ENCODE peak calls at places on chromosomes 1 and 21, in five cellular contexts. One of them, this sample, is unnamed.

GRCh38 chr1:196933531-196934189 is 9.9 kb upstream of the CFHR2 start:
- DNase-seq in A549: no peak
- DNase-seq in osteocyte: no peak
- DNase-seq in Calu3: no peak
- DNase-seq in GM13977: no peak
- DNase-seq in this sample: no peak

GRCh38 chr1:3604468-3604974 is 6.8 kb downstream of the MEGF6 start:
- DNase-seq in Calu3: peak; percentile 28
- DNase-seq in osteocyte: no peak
- DNase-seq in GM13977: no peak
- DNase-seq in A549: no peak
- DNase-seq in this sample: no peak

GRCh38 chr1:85943526-85943925 is 213.0 kb downstream of the COL24A1 start:
- DNase-seq in osteocyte: no peak
- DNase-seq in GM13977: no peak
- DNase-seq in Calu3: no peak
- DNase-seq in A549: no peak
- DNase-seq in this sample: no peak

GRCh38 chr1:23543707-23544443 is 12.8 kb upstream of the E2F2 start:
- DNase-seq in osteocyte: no peak
- DNase-seq in Calu3: no peak
- DNase-seq in A549: no peak
- DNase-seq in GM13977: no peak
- DNase-seq in this sample: peak; percentile 78

GRCh38 chr1:216815239-216815955 is 92.2 kb upstream of the ESRRG start:
- DNase-seq in GM13977: no peak
- DNase-seq in osteocyte: no peak
- DNase-seq in A549: no peak
- DNase-seq in Calu3: no peak
- DNase-seq in this sample: peak; percentile 10

GRCh38 chr1:229381234-229381633 is 38.4 kb upstream of the CCSAP start:
- DNase-seq in A549: no peak
- DNase-seq in Calu3: no peak
- DNase-seq in GM13977: no peak
- DNase-seq in osteocyte: no peak
- DNase-seq in this sample: no peak

GRCh38 chr1:180507826-180508724 is 5.7 kb upstream of the ACBD6 start:
- DNase-seq in A549: no peak
- DNase-seq in Calu3: no peak
- DNase-seq in osteocyte: no peak
- DNase-seq in GM13977: peak; percentile 24
- DNase-seq in this sample: peak; percentile 51

GRCh38 chr1:160206421-160207117 is 1.4 kb downstream of the PEA15 start:
- DNase-seq in GM13977: peak; percentile 44
- DNase-seq in A549: peak; percentile 71
- DNase-seq in osteocyte: no peak
- DNase-seq in Calu3: peak; percentile 28
- DNase-seq in this sample: peak; percentile 59

GRCh38 chr1:48071513-48071912 is 74.3 kb upstream of the TRABD2B start:
- DNase-seq in Calu3: no peak
- DNase-seq in A549: no peak
- DNase-seq in osteocyte: no peak
- DNase-seq in GM13977: no peak
- DNase-seq in this sample: no peak

GRCh38 chr1:236688705-236689104 is 2.4 kb downstream of the ACTN2 start:
- DNase-seq in GM13977: no peak
- DNase-seq in osteocyte: no peak
- DNase-seq in Calu3: no peak
- DNase-seq in A549: no peak
- DNase-seq in this sample: no peak

GRCh38 chr1:40612345-40612831 is 53.1 kb downstream of the RIMS3 start:
- DNase-seq in GM13977: peak; percentile 84
- DNase-seq in Calu3: peak; percentile 71
- DNase-seq in A549: peak; percentile 54
- DNase-seq in osteocyte: peak; percentile 85
- DNase-seq in this sample: peak; percentile 72

GRCh38 chr1:165854101-165854845 is 26.9 kb downstream of the UCK2 start:
- DNase-seq in osteocyte: no peak
- DNase-seq in A549: peak; percentile 56
- DNase-seq in GM13977: no peak
- DNase-seq in Calu3: peak; percentile 68
- DNase-seq in this sample: peak; percentile 84

GRCh38 chr1:108878678-108879077 is 1.9 kb downstream of the GPSM2 start:
- DNase-seq in Calu3: no peak
- DNase-seq in A549: no peak
- DNase-seq in GM13977: no peak
- DNase-seq in osteocyte: no peak
- DNase-seq in this sample: no peak

GRCh38 chr1:85320371-85321131 is 44.1 kb upstream of the BCL10 start:
- DNase-seq in Calu3: no peak
- DNase-seq in osteocyte: no peak
- DNase-seq in A549: no peak
- DNase-seq in GM13977: no peak
- DNase-seq in this sample: peak; percentile 71

GRCh38 chr21:38985423-38986378 is 180.0 kb downstream of the ETS2 start:
- DNase-seq in GM13977: peak; percentile 55
- DNase-seq in Calu3: no peak
- DNase-seq in A549: no peak
- DNase-seq in osteocyte: peak; percentile 89
- DNase-seq in this sample: peak; percentile 91

GRCh38 chr1:65147424-65148177 is 402 bp upstream of the AK4 start:
- DNase-seq in Calu3: peak; percentile 61
- DNase-seq in GM13977: peak; percentile 78
- DNase-seq in A549: no peak
- DNase-seq in osteocyte: peak; percentile 85
- DNase-seq in this sample: peak; percentile 66

GRCh38 chr21:30072496-30072895 is 94.1 kb downstream of the CLDN17 start:
- DNase-seq in A549: no peak
- DNase-seq in osteocyte: no peak
- DNase-seq in GM13977: no peak
- DNase-seq in Calu3: peak; percentile 46
- DNase-seq in this sample: peak; percentile 81

GRCh38 chr1:201465698-201466290 is 3.2 kb downstream of the PHLDA3 start:
- DNase-seq in osteocyte: no peak
- DNase-seq in GM13977: no peak
- DNase-seq in A549: no peak
- DNase-seq in Calu3: no peak
- DNase-seq in this sample: no peak

GRCh38 chr1:201461193-201461657 is 7.8 kb downstream of the PHLDA3 start:
- DNase-seq in A549: peak; percentile 84
- DNase-seq in osteocyte: no peak
- DNase-seq in GM13977: no peak
- DNase-seq in Calu3: peak; percentile 86
- DNase-seq in this sample: peak; percentile 99

GRCh38 chr1:201461783-201462441 is 7.1 kb downstream of the PHLDA3 start:
- DNase-seq in Calu3: peak; percentile 96
- DNase-seq in GM13977: no peak
- DNase-seq in A549: peak; percentile 91
- DNase-seq in osteocyte: peak; percentile 92
- DNase-seq in this sample: peak; percentile 100

GRCh38 chr1:201460783-201461182 is 8.2 kb downstream of the PHLDA3 start:
- DNase-seq in A549: no peak
- DNase-seq in GM13977: no peak
- DNase-seq in Calu3: no peak
- DNase-seq in osteocyte: no peak
- DNase-seq in this sample: no peak

GRCh38 chr1:201463071-201463552 is 5.9 kb downstream of the PHLDA3 start:
- DNase-seq in Calu3: no peak
- DNase-seq in A549: no peak
- DNase-seq in GM13977: no peak
- DNase-seq in osteocyte: no peak
- DNase-seq in this sample: peak; percentile 67
- TF ChIP-seq CTCF in Calu3: peak; percentile 37
- TF ChIP-seq CTCF in A549: peak; percentile 24
- TF ChIP-seq CTCF in GM13977: no peak
- TF ChIP-seq CTCF in osteocyte: no peak
- TF ChIP-seq CTCF in this sample: peak; percentile 38

DNA sequence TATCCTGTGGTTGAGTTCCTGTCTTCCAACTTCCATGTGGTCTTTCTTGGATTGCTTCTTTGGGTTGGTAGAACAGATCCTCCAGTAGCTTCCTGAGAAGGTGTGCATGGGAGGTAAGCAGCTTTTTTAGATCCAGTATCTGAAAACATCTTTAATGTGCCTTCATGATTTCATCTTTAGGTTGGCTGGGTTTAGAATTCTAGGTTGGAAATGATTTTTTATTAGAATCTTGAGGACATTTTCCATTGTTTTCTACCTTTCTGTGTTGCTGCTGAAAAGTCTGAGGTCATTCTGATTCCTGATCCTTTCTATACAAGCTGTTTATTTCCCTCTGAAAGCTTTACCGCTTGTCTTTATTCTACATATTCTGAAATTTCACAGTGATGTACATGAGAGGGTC is 94.8 kb downstream of the PEX14 start:
- DNase-seq in GM13977: no peak
- DNase-seq in osteocyte: no peak
- DNase-seq in Calu3: no peak
- DNase-seq in A549: no peak
- DNase-seq in this sample: no peak
- TF ChIP-seq CTCF in GM13977: no peak
- TF ChIP-seq CTCF in osteocyte: no peak
- TF ChIP-seq CTCF in Calu3: no peak
- TF ChIP-seq CTCF in A549: no peak
- TF ChIP-seq CTCF in this sample: no peak

DNA sequence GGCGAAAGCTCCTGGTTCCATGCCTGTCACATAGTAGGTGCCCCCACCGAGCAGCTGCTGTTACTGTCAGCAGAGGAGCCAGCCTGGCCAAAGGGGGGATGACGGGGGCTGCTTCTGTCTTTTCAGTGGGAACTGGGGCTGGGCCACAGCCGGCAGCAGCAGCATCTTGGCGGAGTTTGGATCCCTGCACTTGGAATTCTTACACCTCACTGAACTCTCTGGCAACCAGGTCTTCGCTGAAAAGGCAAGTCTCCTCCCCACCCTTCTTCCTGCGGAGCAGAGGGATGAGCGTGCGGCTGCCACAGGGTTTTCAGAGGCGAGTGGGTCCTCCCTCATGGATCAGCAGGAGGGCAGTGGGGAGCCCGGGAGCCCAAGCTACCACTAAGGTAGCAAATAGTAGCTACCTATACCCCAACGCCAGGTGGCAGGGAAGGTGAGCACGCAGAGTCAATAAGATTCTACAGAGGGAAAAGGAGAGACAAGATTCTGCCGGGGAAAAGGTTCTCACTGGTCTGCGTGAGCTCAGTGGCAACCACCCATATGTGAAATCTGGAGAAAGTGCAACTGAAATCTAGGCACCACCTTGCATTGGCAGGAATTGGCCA is 41.4 kb upstream of the SELENON start:
- DNase-seq in GM13977: no peak
- DNase-seq in Calu3: no peak
- DNase-seq in osteocyte: no peak
- DNase-seq in A549: no peak
- DNase-seq in this sample: no peak
- TF ChIP-seq CTCF in GM13977: no peak
- TF ChIP-seq CTCF in Calu3: no peak
- TF ChIP-seq CTCF in osteocyte: no peak
- TF ChIP-seq CTCF in A549: no peak
- TF ChIP-seq CTCF in this sample: no peak

GRCh38 chr1:28329395-28330153 is 734 bp downstream of the MED18 start:
- DNase-seq in Calu3: peak; percentile 30
- DNase-seq in A549: no peak
- DNase-seq in osteocyte: no peak
- DNase-seq in GM13977: no peak
- DNase-seq in this sample: no peak
- TF ChIP-seq CTCF in Calu3: no peak
- TF ChIP-seq CTCF in A549: no peak
- TF ChIP-seq CTCF in osteocyte: no peak
- TF ChIP-seq CTCF in GM13977: no peak
- TF ChIP-seq CTCF in this sample: peak; percentile 13

GRCh38 chr1:53293123-53293522 is 34.7 kb downstream of the LRP8 start:
- DNase-seq in osteocyte: no peak
- DNase-seq in GM13977: no peak
- DNase-seq in A549: no peak
- DNase-seq in Calu3: no peak
- DNase-seq in this sample: no peak

GRCh38 chr1:53289050-53289429 is 38.8 kb downstream of the LRP8 start:
- DNase-seq in Calu3: no peak
- DNase-seq in A549: no peak
- DNase-seq in GM13977: no peak
- DNase-seq in osteocyte: no peak
- DNase-seq in this sample: no peak

GRCh38 chr1:53294557-53294956 is 33.3 kb downstream of the LRP8 start:
- DNase-seq in osteocyte: no peak
- DNase-seq in Calu3: no peak
- DNase-seq in A549: no peak
- DNase-seq in GM13977: peak; percentile 52
- DNase-seq in this sample: peak; percentile 94

GRCh38 chr1:53292690-53293089 is 35.2 kb downstream of the LRP8 start:
- DNase-seq in osteocyte: no peak
- DNase-seq in GM13977: peak; percentile 70
- DNase-seq in A549: no peak
- DNase-seq in Calu3: no peak
- DNase-seq in this sample: no peak

DNA sequence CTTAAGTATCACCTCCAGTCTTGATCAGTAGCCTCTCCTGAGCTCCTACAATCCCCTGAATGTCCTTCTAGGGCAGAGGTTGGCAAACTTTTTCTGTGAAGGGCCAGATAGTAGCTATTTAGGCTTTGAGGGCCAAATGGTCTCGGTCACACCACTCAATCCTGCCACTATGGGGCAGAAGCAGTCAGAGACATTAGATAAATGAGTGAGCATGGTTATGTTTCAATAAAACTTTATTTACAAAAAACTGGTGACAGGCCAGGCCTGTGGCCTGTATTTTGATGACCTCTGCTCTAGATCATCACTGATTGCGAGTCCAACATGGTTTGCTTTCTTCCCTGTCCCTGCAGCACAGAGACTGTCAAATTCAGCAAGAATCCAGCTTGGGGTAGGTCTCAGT is 36.3 kb downstream of the LRP8 start:
- DNase-seq in GM13977: no peak
- DNase-seq in osteocyte: no peak
- DNase-seq in Calu3: no peak
- DNase-seq in A549: no peak
- DNase-seq in this sample: no peak
- TF ChIP-seq CTCF in GM13977: peak; percentile 24
- TF ChIP-seq CTCF in osteocyte: no peak
- TF ChIP-seq CTCF in Calu3: no peak
- TF ChIP-seq CTCF in A549: no peak
- TF ChIP-seq CTCF in this sample: no peak

DNA sequence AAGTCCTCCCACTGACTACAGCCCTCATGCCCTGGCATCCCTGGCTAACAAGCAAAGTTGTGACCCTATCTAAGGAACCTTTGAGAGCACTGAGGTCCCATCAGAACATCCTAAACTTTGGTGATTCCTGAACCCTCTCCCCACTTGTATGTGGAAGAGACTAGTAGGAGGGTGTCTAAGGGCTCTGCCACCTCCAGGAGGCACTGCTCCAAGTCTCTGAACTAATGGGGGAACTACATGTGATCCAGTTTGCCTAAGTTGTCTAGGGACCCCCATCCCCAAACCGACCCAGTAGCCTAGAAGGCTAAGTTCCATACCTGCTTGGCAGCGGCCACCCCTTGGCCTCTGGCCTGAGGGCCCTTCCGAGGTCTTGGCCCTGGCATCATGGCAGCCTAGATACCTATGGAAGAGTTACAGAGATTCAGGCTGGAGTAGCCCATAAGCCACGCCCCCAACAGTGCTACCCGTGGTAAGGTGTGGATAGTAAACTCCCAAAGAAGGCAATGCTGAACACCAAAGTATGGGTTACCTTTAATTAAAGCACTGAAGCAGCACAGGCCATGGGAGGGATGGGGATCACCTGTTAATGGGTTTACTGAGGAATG is 1.7 kb downstream of the CC2D1B start:
- DNase-seq in A549: no peak
- DNase-seq in GM13977: no peak
- DNase-seq in osteocyte: no peak
- DNase-seq in Calu3: no peak
- DNase-seq in this sample: no peak
- TF ChIP-seq CTCF in A549: no peak
- TF ChIP-seq CTCF in GM13977: peak; percentile 14
- TF ChIP-seq CTCF in osteocyte: peak; percentile 8
- TF ChIP-seq CTCF in Calu3: no peak
- TF ChIP-seq CTCF in this sample: no peak